ENCODE peak calls at places on chromosomes 5 and 9, in six cellular contexts. One of them, this sample, is unnamed.

GRCh38 chr5:175246242-175246891 is 197.6 kb downstream of the DRD1 start:
- DNase-seq in GM23338: no peak
- DNase-seq in fibroblast of villous mesenchyme: peak; percentile 51
- DNase-seq in fibroblast of mammary gland: peak; percentile 94
- DNase-seq in AG09309: peak; percentile 94
- DNase-seq in cardiac fibroblast: peak; percentile 82
- DNase-seq in this sample: peak; percentile 91

GRCh38 chr9:112705773-112706427 is 12.0 kb downstream of the INIP start:
- DNase-seq in GM23338: peak; percentile 78
- DNase-seq in fibroblast of villous mesenchyme: peak; percentile 55
- DNase-seq in fibroblast of mammary gland: peak; percentile 53
- DNase-seq in AG09309: no peak
- DNase-seq in cardiac fibroblast: peak; percentile 26
- DNase-seq in this sample: peak; percentile 48

GRCh38 chr5:125409496-125410351 is 663.3 kb upstream of the ZNF608 start:
- DNase-seq in GM23338: no peak
- DNase-seq in fibroblast of villous mesenchyme: peak; percentile 45
- DNase-seq in fibroblast of mammary gland: peak; percentile 44
- DNase-seq in AG09309: no peak
- DNase-seq in cardiac fibroblast: peak; percentile 48
- DNase-seq in this sample: no peak

GRCh38 chr5:146368137-146368536 is 29.5 kb downstream of the POU4F3 start:
- DNase-seq in GM23338: no peak
- DNase-seq in fibroblast of villous mesenchyme: no peak
- DNase-seq in fibroblast of mammary gland: no peak
- DNase-seq in AG09309: no peak
- DNase-seq in cardiac fibroblast: peak; percentile 25
- DNase-seq in this sample: no peak

GRCh38 chr9:6920040-6920439 is 162.3 kb downstream of the KDM4C start:
- DNase-seq in GM23338: no peak
- DNase-seq in fibroblast of villous mesenchyme: no peak
- DNase-seq in fibroblast of mammary gland: peak; percentile 76
- DNase-seq in AG09309: no peak
- DNase-seq in cardiac fibroblast: peak; percentile 76
- DNase-seq in this sample: no peak

GRCh38 chr5:32388429-32389111 is 56.0 kb downstream of the ZFR start:
- DNase-seq in GM23338: no peak
- DNase-seq in fibroblast of villous mesenchyme: peak; percentile 78
- DNase-seq in fibroblast of mammary gland: peak; percentile 85
- DNase-seq in AG09309: peak; percentile 14
- DNase-seq in cardiac fibroblast: peak; percentile 88
- DNase-seq in this sample: peak; percentile 54

GRCh38 chr9:124839612-124840299 is 13.5 kb upstream of the WDR38 start:
- DNase-seq in GM23338: peak; percentile 89
- DNase-seq in fibroblast of villous mesenchyme: no peak
- DNase-seq in fibroblast of mammary gland: peak; percentile 45
- DNase-seq in AG09309: no peak
- DNase-seq in cardiac fibroblast: peak; percentile 50
- DNase-seq in this sample: no peak

GRCh38 chr9:69136781-69137180 is 37.3 kb upstream of the TJP2 start:
- DNase-seq in GM23338: no peak
- DNase-seq in fibroblast of villous mesenchyme: no peak
- DNase-seq in fibroblast of mammary gland: no peak
- DNase-seq in AG09309: no peak
- DNase-seq in cardiac fibroblast: no peak
- DNase-seq in this sample: no peak

GRCh38 chr5:128469924-128470323 is 68.1 kb downstream of the FBN2 start:
- DNase-seq in GM23338: no peak
- DNase-seq in fibroblast of villous mesenchyme: no peak
- DNase-seq in fibroblast of mammary gland: peak; percentile 31
- DNase-seq in AG09309: no peak
- DNase-seq in cardiac fibroblast: peak; percentile 21
- DNase-seq in this sample: peak; percentile 3

GRCh38 chr9:79237861-79238260 is 333.9 kb upstream of the TLE4 start:
- DNase-seq in GM23338: no peak
- DNase-seq in fibroblast of villous mesenchyme: peak; percentile 30
- DNase-seq in fibroblast of mammary gland: no peak
- DNase-seq in AG09309: peak; percentile 80
- DNase-seq in cardiac fibroblast: no peak
- DNase-seq in this sample: peak; percentile 49

GRCh38 chr9:99104459-99105151 is at the start of gene TGFBR1:
- DNase-seq in GM23338: peak; percentile 93
- DNase-seq in fibroblast of villous mesenchyme: peak; percentile 94
- DNase-seq in fibroblast of mammary gland: peak; percentile 82
- DNase-seq in AG09309: peak; percentile 56
- DNase-seq in cardiac fibroblast: peak; percentile 87
- DNase-seq in this sample: peak; percentile 93

GRCh38 chr5:135973323-135974018 is 18.7 kb upstream of the LECT2 start:
- DNase-seq in GM23338: no peak
- DNase-seq in fibroblast of villous mesenchyme: peak; percentile 91
- DNase-seq in fibroblast of mammary gland: peak; percentile 96
- DNase-seq in AG09309: peak; percentile 94
- DNase-seq in cardiac fibroblast: peak; percentile 90
- DNase-seq in this sample: peak; percentile 98

GRCh38 chr5:8585230-8586018 is 716.5 kb downstream of the MTRR start:
- DNase-seq in GM23338: peak; percentile 48
- DNase-seq in fibroblast of villous mesenchyme: no peak
- DNase-seq in fibroblast of mammary gland: no peak
- DNase-seq in AG09309: no peak
- DNase-seq in cardiac fibroblast: no peak
- DNase-seq in this sample: no peak

GRCh38 chr9:84315278-84315877 is 25.2 kb downstream of the SLC28A3 start:
- DNase-seq in GM23338: peak; percentile 73
- DNase-seq in fibroblast of villous mesenchyme: peak; percentile 68
- DNase-seq in fibroblast of mammary gland: peak; percentile 69
- DNase-seq in AG09309: no peak
- DNase-seq in cardiac fibroblast: peak; percentile 77
- DNase-seq in this sample: peak; percentile 66

GRCh38 chr9:110687497-110687896 is 18.9 kb downstream of the MUSK start:
- DNase-seq in GM23338: no peak
- DNase-seq in fibroblast of villous mesenchyme: no peak
- DNase-seq in fibroblast of mammary gland: no peak
- DNase-seq in AG09309: no peak
- DNase-seq in cardiac fibroblast: no peak
- DNase-seq in this sample: no peak

GRCh38 chr5:151075698-151076331 is 5.0 kb downstream of the TNIP1 start:
- DNase-seq in GM23338: no peak
- DNase-seq in fibroblast of villous mesenchyme: no peak
- DNase-seq in fibroblast of mammary gland: peak; percentile 52
- DNase-seq in AG09309: no peak
- DNase-seq in cardiac fibroblast: peak; percentile 71
- DNase-seq in this sample: peak; percentile 52

GRCh38 chr5:160310910-160311295 is 1.5 kb downstream of the CCNJL start:
- DNase-seq in GM23338: peak; percentile 51
- DNase-seq in fibroblast of villous mesenchyme: no peak
- DNase-seq in fibroblast of mammary gland: no peak
- DNase-seq in AG09309: no peak
- DNase-seq in cardiac fibroblast: no peak
- DNase-seq in this sample: no peak

GRCh38 chr9:85040806-85041575 is 371.5 kb downstream of the NTRK2 start:
- DNase-seq in GM23338: peak; percentile 19
- DNase-seq in fibroblast of villous mesenchyme: no peak
- DNase-seq in fibroblast of mammary gland: no peak
- DNase-seq in AG09309: no peak
- DNase-seq in cardiac fibroblast: no peak
- DNase-seq in this sample: no peak

GRCh38 chr5:138488481-138488945 is 23.2 kb downstream of the EGR1 start:
- DNase-seq in GM23338: no peak
- DNase-seq in fibroblast of villous mesenchyme: peak; percentile 38
- DNase-seq in fibroblast of mammary gland: peak; percentile 65
- DNase-seq in AG09309: no peak
- DNase-seq in cardiac fibroblast: peak; percentile 47
- DNase-seq in this sample: peak; percentile 45

GRCh38 chr5:147310059-147310704 is 75.4 kb downstream of the STK32A start:
- DNase-seq in GM23338: peak; percentile 33
- DNase-seq in fibroblast of villous mesenchyme: peak; percentile 12
- DNase-seq in fibroblast of mammary gland: peak; percentile 65
- DNase-seq in AG09309: peak; percentile 7
- DNase-seq in cardiac fibroblast: peak; percentile 72
- DNase-seq in this sample: peak; percentile 55

GRCh38 chr5:42337607-42338006 is 85.6 kb upstream of the GHR start:
- DNase-seq in GM23338: no peak
- DNase-seq in fibroblast of villous mesenchyme: no peak
- DNase-seq in fibroblast of mammary gland: no peak
- DNase-seq in AG09309: no peak
- DNase-seq in cardiac fibroblast: no peak
- DNase-seq in this sample: no peak

DNA sequence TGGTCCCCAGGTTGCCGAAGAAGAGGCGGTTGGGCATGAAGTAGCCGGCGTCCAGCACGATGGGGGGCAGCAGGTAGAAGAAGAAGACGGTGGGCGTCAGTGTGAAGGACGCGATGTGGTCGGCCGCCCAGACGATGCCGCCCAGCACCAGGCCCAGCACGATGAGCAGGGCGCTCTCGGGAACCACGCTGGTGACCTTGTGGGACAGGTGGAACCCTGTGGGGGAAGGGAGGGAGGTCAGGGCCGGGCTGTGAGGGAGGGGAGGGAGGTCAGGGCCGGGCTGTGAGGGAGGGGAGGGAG is 32.4 kb downstream of the SLC9A3 start:
- DNase-seq in GM23338: no peak
- DNase-seq in fibroblast of villous mesenchyme: no peak
- DNase-seq in fibroblast of mammary gland: no peak
- DNase-seq in AG09309: no peak
- DNase-seq in cardiac fibroblast: no peak
- DNase-seq in this sample: no peak
- TF ChIP-seq CTCF in GM23338: no peak
- TF ChIP-seq CTCF in fibroblast of villous mesenchyme: no peak
- TF ChIP-seq CTCF in fibroblast of mammary gland: no peak
- TF ChIP-seq CTCF in AG09309: no peak
- TF ChIP-seq CTCF in cardiac fibroblast: no peak
- TF ChIP-seq CTCF in this sample: no peak

GRCh38 chr5:141511771-141512325 is 23.0 kb downstream of the PCDHGC5 start:
- DNase-seq in GM23338: no peak
- DNase-seq in fibroblast of villous mesenchyme: no peak
- DNase-seq in fibroblast of mammary gland: no peak
- DNase-seq in AG09309: no peak
- DNase-seq in cardiac fibroblast: no peak
- DNase-seq in this sample: no peak

GRCh38 chr5:141508808-141509611 is 20.1 kb downstream of the PCDHGC5 start:
- DNase-seq in GM23338: peak; percentile 80
- DNase-seq in fibroblast of villous mesenchyme: peak; percentile 97
- DNase-seq in fibroblast of mammary gland: peak; percentile 97
- DNase-seq in AG09309: peak; percentile 90
- DNase-seq in cardiac fibroblast: peak; percentile 97
- DNase-seq in this sample: peak; percentile 97

GRCh38 chr5:141510850-141511718 is 22.2 kb downstream of the PCDHGC5 start:
- DNase-seq in GM23338: no peak
- DNase-seq in fibroblast of villous mesenchyme: no peak
- DNase-seq in fibroblast of mammary gland: no peak
- DNase-seq in AG09309: no peak
- DNase-seq in cardiac fibroblast: no peak
- DNase-seq in this sample: no peak

GRCh38 chr5:141508440-141508807 is 19.5 kb downstream of the PCDHGC5 start:
- DNase-seq in GM23338: no peak
- DNase-seq in fibroblast of villous mesenchyme: no peak
- DNase-seq in fibroblast of mammary gland: peak; percentile 56
- DNase-seq in AG09309: no peak
- DNase-seq in cardiac fibroblast: peak; percentile 46
- DNase-seq in this sample: no peak

GRCh38 chr5:141510160-141510559 is 21.3 kb downstream of the PCDHGC5 start:
- DNase-seq in GM23338: no peak
- DNase-seq in fibroblast of villous mesenchyme: no peak
- DNase-seq in fibroblast of mammary gland: no peak
- DNase-seq in AG09309: no peak
- DNase-seq in cardiac fibroblast: no peak
- DNase-seq in this sample: no peak
- H3K4me3 ChIP-seq in GM23338: no peak overlapping the region
- H3K4me3 ChIP-seq in fibroblast of villous mesenchyme: no peak overlapping the region
- H3K4me3 ChIP-seq in fibroblast of mammary gland: no peak overlapping the region
- H3K4me3 ChIP-seq in AG09309: no peak overlapping the region
- H3K4me3 ChIP-seq in cardiac fibroblast: no peak overlapping the region
- H3K4me3 ChIP-seq in this sample: no peak overlapping the region

GRCh38 chr5:112371054-112371453 is 48.0 kb downstream of the EPB41L4A start:
- DNase-seq in GM23338: no peak
- DNase-seq in fibroblast of villous mesenchyme: no peak
- DNase-seq in fibroblast of mammary gland: no peak
- DNase-seq in AG09309: no peak
- DNase-seq in cardiac fibroblast: no peak
- DNase-seq in this sample: no peak

GRCh38 chr5:112367400-112367799 is 51.7 kb downstream of the EPB41L4A start:
- DNase-seq in GM23338: no peak
- DNase-seq in fibroblast of villous mesenchyme: no peak
- DNase-seq in fibroblast of mammary gland: no peak
- DNase-seq in AG09309: no peak
- DNase-seq in cardiac fibroblast: no peak
- DNase-seq in this sample: no peak

GRCh38 chr5:112372543-112372942 is 46.5 kb downstream of the EPB41L4A start:
- DNase-seq in GM23338: peak; percentile 26
- DNase-seq in fibroblast of villous mesenchyme: no peak
- DNase-seq in fibroblast of mammary gland: no peak
- DNase-seq in AG09309: no peak
- DNase-seq in cardiac fibroblast: no peak
- DNase-seq in this sample: no peak

DNA sequence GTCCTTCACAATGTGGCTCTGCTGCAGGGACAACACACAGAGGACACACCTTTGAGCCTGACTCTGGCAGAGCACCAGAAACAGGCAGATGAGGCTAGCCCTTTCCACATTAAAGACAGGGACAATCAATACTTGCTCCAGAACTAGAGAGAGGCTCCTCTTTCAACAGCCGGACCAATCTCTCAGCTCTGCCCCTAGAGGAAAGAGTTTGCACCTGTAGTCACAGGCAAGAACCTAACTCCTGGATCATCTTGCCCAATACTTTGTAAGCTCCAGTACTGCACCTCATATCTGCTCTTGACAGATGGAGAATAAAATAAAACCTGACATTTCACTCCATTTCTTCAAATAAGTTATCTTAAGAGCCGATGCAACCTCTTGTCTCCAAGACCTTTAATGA is 52.1 kb downstream of the EPB41L4A start:
- DNase-seq in GM23338: peak; percentile 53
- DNase-seq in fibroblast of villous mesenchyme: no peak
- DNase-seq in fibroblast of mammary gland: no peak
- DNase-seq in AG09309: no peak
- DNase-seq in cardiac fibroblast: peak; percentile 2
- DNase-seq in this sample: no peak
- TF ChIP-seq CTCF in GM23338: peak; percentile 41
- TF ChIP-seq CTCF in fibroblast of villous mesenchyme: peak; percentile 20
- TF ChIP-seq CTCF in fibroblast of mammary gland: peak; percentile 33
- TF ChIP-seq CTCF in AG09309: peak; percentile 18
- TF ChIP-seq CTCF in cardiac fibroblast: peak; percentile 22
- TF ChIP-seq CTCF in this sample: peak; percentile 31

GRCh38 chr9:137030528-137030927 is 1.4 kb downstream of the FUT7 start:
- DNase-seq in GM23338: no peak
- DNase-seq in fibroblast of villous mesenchyme: no peak
- DNase-seq in fibroblast of mammary gland: no peak
- DNase-seq in AG09309: no peak
- DNase-seq in cardiac fibroblast: no peak
- DNase-seq in this sample: no peak

GRCh38 chr9:137028013-137028280 is at the start of gene ABCA2:
- DNase-seq in GM23338: no peak
- DNase-seq in fibroblast of villous mesenchyme: no peak
- DNase-seq in fibroblast of mammary gland: no peak
- DNase-seq in AG09309: no peak
- DNase-seq in cardiac fibroblast: no peak
- DNase-seq in this sample: no peak

GRCh38 chr9:137028281-137029057 is 432 bp upstream of the ABCA2 start:
- DNase-seq in GM23338: peak; percentile 78
- DNase-seq in fibroblast of villous mesenchyme: peak; percentile 40
- DNase-seq in fibroblast of mammary gland: no peak
- DNase-seq in AG09309: no peak
- DNase-seq in cardiac fibroblast: peak; percentile 26
- DNase-seq in this sample: peak; percentile 29

GRCh38 chr9:137030006-137030405 is 1.9 kb downstream of the FUT7 start:
- DNase-seq in GM23338: no peak
- DNase-seq in fibroblast of villous mesenchyme: no peak
- DNase-seq in fibroblast of mammary gland: no peak
- DNase-seq in AG09309: no peak
- DNase-seq in cardiac fibroblast: no peak
- DNase-seq in this sample: no peak

GRCh38 chr9:137029058-137029922 is 1.3 kb upstream of the ABCA2 start:
- DNase-seq in GM23338: peak; percentile 82
- DNase-seq in fibroblast of villous mesenchyme: peak; percentile 61
- DNase-seq in fibroblast of mammary gland: peak; percentile 51
- DNase-seq in AG09309: no peak
- DNase-seq in cardiac fibroblast: peak; percentile 63
- DNase-seq in this sample: peak; percentile 32
- H3K4me3 ChIP-seq in GM23338: peak overlapping the region; percentile 75
- H3K4me3 ChIP-seq in fibroblast of villous mesenchyme: peak overlapping the region; percentile 65
- H3K4me3 ChIP-seq in fibroblast of mammary gland: no peak overlapping the region
- H3K4me3 ChIP-seq in AG09309: peak overlapping the region; percentile 48
- H3K4me3 ChIP-seq in cardiac fibroblast: no peak overlapping the region
- H3K4me3 ChIP-seq in this sample: peak overlapping the region; percentile 57